ENCODE peak calls at places on chromosomes 2 and 18, in six cellular contexts. G is A172; X is KBM-7; D is astrocyte; T is NCI-H460; K is stimulated activated CD4-positive, alpha-beta T cell treated with anti-CD3 and anti-CD28 coated beads, TNF-alpha, amount 100 ng/mL, for 24 hours. Q is an unnamed sample.

GRCh38 chr2:96100893-96101304 is 15.5 kb downstream of the ADRA2B start:
- DNase-seq in T (no peak), D (no peak), G (no peak), X (no peak), K (no peak), Q (no peak)

GRCh38 chr18:7319161-7319560 is 88.3 kb downstream of the LRRC30 start:
- DNase-seq in D (no peak), X (no peak), G (no peak), K (no peak), T (no peak), Q (no peak)

GRCh38 chr2:18792684-18793083 is 203.3 kb upstream of the NT5C1B start:
- DNase-seq in G (no peak), K (no peak), D (no peak), T (no peak), X (no peak), Q (no peak)

GRCh38 chr2:33083671-33084387 is 137.1 kb downstream of the LTBP1 start:
- DNase-seq in K (no peak), G (no peak), D (no peak), T (no peak), X (peak; percentile 65), Q (peak; percentile 51)

GRCh38 chr2:181788883-181789555 is 102.5 kb upstream of the ITPRID2 start:
- DNase-seq in G (no peak), X (no peak), K (no peak), D (peak; percentile 32), T (no peak), Q (no peak)

GRCh38 chr2:172021074-172021931 is 21.6 kb downstream of the METAP1D start:
- DNase-seq in D (no peak), X (peak; percentile 49), K (no peak), G (peak; percentile 20), T (no peak), Q (no peak)

GRCh38 chr2:196592331-196592911 is 47.1 kb upstream of the CCDC150 start:
- DNase-seq in T (peak; percentile 30), D (peak; percentile 46), X (peak; percentile 34), G (no peak), K (no peak), Q (no peak)

GRCh38 chr2:120177011-120177621 is 46.1 kb downstream of the TMEM185B start:
- DNase-seq in G (no peak), T (no peak), D (no peak), K (peak; percentile 56), X (peak; percentile 91), Q (peak; percentile 76)

GRCh38 chr2:194260185-194260584 is 1396.8 kb upstream of the SLC39A10 start:
- DNase-seq in D (no peak), G (no peak), T (no peak), K (no peak), X (no peak), Q (no peak)

GRCh38 chr18:14944838-14945237 is 196.9 kb downstream of the ANKRD30B start:
- DNase-seq in T (no peak), G (no peak), D (no peak), K (no peak), X (no peak), Q (no peak)

GRCh38 chr18:7358989-7359726 is 128.3 kb downstream of the LRRC30 start:
- DNase-seq in G (no peak), T (no peak), K (no peak), X (no peak), D (no peak), Q (no peak)

GRCh38 chr2:177599956-177600355 is 207.4 kb downstream of the AGPS start:
- DNase-seq in D (no peak), X (no peak), T (no peak), K (no peak), G (no peak), Q (no peak)

GRCh38 chr2:227853204-227853629 is 18.2 kb upstream of the DAW1 start:
- DNase-seq in T (no peak), X (no peak), G (peak; percentile 87), D (peak; percentile 99), K (no peak), Q (no peak)

Q was measured in RPMI8226.